ENCODE peak calls at places on chromosome 15, in five cellular contexts. U is right cardiac atrium, M is uterus, E is BE2C, Z is astrocyte of the spinal cord. K is an unnamed sample.

GRCh38 chr15:63191895-63192603 is 2.6 kb downstream of the RAB8B start:
- DNase-seq in Z (no peak), M (no peak), E (no peak), U (no peak), K (peak; percentile 98)

GRCh38 chr15:80015156-80015555 is 44.2 kb upstream of the BCL2A1 start:
- DNase-seq in M (no peak), Z (no peak), U (no peak), E (no peak), K (no peak)

GRCh38 chr15:31365032-31365654 is 38.5 kb downstream of the KLF13 start:
- DNase-seq in U (no peak), E (no peak), Z (no peak), M (no peak), K (no peak)

GRCh38 chr15:91553455-91553854 is 300.1 kb upstream of the SLCO3A1 start:
- DNase-seq in Z (no peak), U (no peak), E (no peak), M (no peak), K (no peak)

GRCh38 chr15:39429898-39430357 is 151.0 kb upstream of the THBS1 start:
- DNase-seq in Z (peak; percentile 92), M (no peak), U (no peak), E (no peak), K (peak; percentile 37)

GRCh38 chr15:63889831-63890230 is 56.1 kb upstream of the HERC1 start:
- DNase-seq in E (no peak), U (no peak), Z (no peak), M (no peak), K (no peak)

GRCh38 chr15:95929232-95929846 is 401.2 kb upstream of the NR2F2 start:
- DNase-seq in E (no peak), M (no peak), Z (peak; percentile 22), U (no peak), K (peak; percentile 98)

GRCh38 chr15:80240261-80240660 is 11.8 kb downstream of the CTXND1 start:
- DNase-seq in E (no peak), U (no peak), M (no peak), Z (no peak), K (no peak)

GRCh38 chr15:77470227-77470626 is 49.5 kb downstream of the HMG20A start:
- DNase-seq in Z (no peak), M (no peak), E (no peak), U (no peak), K (no peak)

GRCh38 chr15:28909958-28910500 is 24.3 kb downstream of the APBA2 start:
- DNase-seq in E (no peak), U (no peak), M (no peak), Z (no peak), K (no peak)

GRCh38 chr15:35481992-35482391 is 64.0 kb downstream of the DPH6 start:
- DNase-seq in U (no peak), Z (peak; percentile 76), M (no peak), E (peak; percentile 73), K (no peak)

GRCh38 chr15:40340038-40340739 is 550 bp downstream of the CCDC9B start:
- DNase-seq in E (peak; percentile 89), Z (peak; percentile 71), M (peak; percentile 87), U (peak; percentile 95), K (no peak)

GRCh38 chr15:88256261-88257230 is at the start of gene NTRK3:
- DNase-seq in E (peak; percentile 47), U (no peak), M (peak; percentile 46), Z (peak; percentile 15), K (peak; percentile 21)

GRCh38 chr15:97585408-97585807 is 375.1 kb upstream of the ARRDC4 start:
- DNase-seq in Z (no peak), U (no peak), M (no peak), E (no peak), K (no peak)

GRCh38 chr15:68829068-68829467 is 8.4 kb upstream of the ANP32A start:
- DNase-seq in U (no peak), Z (no peak), M (no peak), E (no peak), K (peak; percentile 65)

GRCh38 chr15:26235864-26236263 is 372.7 kb upstream of the ATP10A start:
- DNase-seq in Z (no peak), U (no peak), M (no peak), E (no peak), K (no peak)

DNA sequence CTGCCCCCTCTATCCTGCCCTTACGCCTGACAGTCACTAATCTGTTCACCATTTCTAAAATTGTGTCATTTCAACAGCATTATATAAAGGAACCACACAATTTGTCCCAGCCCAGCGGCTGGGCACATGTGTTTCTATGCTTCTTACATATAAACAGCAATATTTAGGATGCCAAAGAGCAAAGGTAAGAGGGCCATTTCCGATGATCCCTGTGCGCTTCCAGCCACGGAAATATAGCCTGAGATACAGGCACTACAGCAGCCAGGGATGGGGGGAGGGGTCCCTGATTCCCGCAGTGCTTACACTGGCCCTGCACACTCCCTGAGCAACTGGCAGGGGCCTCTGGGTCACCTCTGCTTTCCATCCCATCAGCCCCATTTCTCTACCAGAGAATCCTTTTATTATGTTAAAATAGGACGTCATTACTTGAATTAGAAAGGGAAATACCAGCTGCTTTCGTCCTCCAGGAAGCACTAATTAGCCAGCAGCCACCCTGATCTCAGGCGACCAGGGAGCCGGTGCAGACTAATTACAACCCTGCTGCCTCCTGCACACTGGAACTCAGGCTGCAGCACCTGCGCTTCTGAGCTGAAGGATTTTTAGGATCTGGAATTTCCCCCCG is 372.1 kb upstream of the ATP10A start:
- DNase-seq in Z (no peak), E (no peak), U (no peak), M (no peak), K (no peak)
- H3K4me3 ChIP-seq in Z (no peak overlapping the region), E (no peak overlapping the region), U (no peak overlapping the region), M (no peak overlapping the region), K (no peak overlapping the region)

DNA sequence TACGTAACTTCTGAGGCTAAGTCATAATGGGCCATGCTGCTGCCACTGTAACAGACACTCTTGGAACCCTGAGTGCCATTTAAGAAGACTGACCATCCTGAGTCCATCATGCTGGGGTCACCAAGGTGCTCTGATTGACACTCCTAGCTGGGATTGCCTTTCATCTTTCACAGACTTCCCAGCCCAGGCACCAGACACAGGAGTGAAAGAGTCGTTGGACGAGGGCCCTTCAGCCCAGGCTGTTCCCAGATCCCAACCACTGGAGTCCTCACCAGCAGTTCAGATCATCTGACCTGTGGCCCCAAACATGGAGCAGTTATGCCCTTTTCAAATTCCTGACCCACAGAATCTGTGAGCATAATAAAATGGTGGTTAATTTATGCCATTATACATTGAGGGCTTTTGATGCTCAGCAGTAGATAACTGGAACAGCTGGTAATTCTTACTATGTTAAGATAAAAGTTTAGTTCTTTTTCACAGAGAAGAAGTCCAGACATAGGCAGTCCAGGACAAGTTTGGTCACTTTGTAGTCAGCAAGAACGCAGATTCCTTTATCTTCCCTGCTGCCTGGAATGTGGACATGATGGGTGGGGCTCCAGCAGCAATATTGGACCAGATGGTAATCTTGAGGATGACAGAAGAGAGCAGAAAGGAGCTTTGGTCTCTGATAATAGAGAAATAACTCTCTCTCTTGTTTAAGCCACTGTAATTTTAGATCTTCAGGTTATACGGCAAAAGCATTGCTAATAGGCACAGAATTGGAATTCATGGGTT is 7.3 kb upstream of the EHD4 start:
- DNase-seq in M (no peak), U (no peak), E (no peak), Z (no peak), K (no peak)
- H3K4me3 ChIP-seq in M (no peak overlapping the region), U (no peak overlapping the region), E (no peak overlapping the region), Z (no peak overlapping the region), K (no peak overlapping the region)

DNA sequence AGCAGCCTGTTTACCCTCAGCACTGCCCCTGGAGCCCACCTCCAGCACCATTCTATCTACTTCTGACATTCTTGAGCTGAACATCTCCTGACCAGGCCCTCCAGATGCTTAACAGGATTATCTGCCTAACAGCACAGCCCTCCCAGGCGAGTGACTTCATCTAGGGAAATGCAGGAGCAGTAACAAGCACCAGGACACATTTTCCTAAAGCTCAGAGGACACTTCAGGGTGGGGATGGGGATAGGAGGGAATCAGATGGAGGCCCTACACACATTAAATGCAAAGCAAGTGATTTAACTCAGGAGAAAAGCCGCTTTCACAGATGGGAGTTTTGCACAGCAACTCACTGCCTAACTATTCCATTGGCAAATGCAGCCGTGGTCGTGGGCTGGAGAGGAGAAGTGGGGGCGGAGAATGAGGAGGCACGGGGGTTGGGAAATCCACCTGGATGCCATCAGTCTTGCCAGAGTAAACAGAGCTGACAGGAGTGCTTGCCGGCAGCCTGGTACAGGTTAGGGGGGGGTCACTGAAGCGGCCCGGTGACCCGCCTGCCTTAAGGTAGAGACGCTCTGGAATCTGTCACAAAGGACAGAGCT is 21.3 kb upstream of the BNC1 start:
- DNase-seq in Z (no peak), M (no peak), U (no peak), E (no peak), K (no peak)
- H3K4me3 ChIP-seq in Z (no peak overlapping the region), M (no peak overlapping the region), U (no peak overlapping the region), E (no peak overlapping the region), K (no peak overlapping the region)

DNA sequence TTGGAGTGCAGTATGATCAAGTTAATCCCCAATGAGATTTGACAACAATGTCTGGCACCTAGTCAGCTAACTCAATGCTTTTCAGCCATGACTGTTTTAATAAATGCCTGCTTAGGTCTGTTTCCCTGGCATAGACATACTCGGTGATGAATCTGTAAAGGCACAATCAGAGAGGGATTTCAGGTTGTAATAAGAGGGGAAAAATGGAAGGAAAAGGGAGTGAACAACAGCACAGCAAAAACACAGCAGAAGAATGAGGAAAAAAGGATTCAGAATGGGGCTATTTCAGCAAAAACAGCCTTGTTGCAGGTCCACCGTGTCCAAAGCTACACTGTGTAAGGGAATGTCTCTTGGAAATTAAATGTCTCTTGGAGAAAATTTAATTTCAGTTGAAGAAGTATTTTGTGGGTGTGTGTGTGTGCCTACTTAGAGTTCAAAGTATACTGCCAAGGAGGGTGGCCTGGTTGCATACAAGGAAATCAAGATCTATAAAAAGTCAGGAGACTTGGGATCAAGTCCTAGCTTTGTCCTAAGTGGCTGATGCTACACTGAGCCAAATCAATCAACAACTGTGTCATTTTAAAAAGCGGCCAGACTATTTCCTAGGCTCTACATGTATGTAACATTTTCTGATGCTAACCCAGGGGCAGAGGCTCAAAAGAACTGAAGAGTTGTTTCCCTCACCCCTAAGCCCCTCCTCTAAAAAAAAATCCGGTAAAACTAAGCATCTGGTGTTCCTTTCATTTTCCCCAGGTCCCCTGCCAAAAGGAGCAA is 19.1 kb upstream of the CHD2 start:
- DNase-seq in M (no peak), Z (no peak), E (no peak), U (no peak), K (no peak)
- H3K4me3 ChIP-seq in M (no peak overlapping the region), Z (no peak overlapping the region), E (no peak overlapping the region), U (peak overlapping the region; percentile 43), K (peak overlapping the region; percentile 69)

GRCh38 chr15:42843699-42844098 is 76.9 kb downstream of the TTBK2 start:
- DNase-seq in Z (no peak), U (no peak), M (no peak), E (no peak), K (no peak)

GRCh38 chr15:42845581-42845980 is 75.0 kb downstream of the TTBK2 start:
- DNase-seq in M (no peak), Z (peak; percentile 21), U (no peak), E (no peak), K (no peak)

GRCh38 chr15:42846647-42847046 is 73.9 kb downstream of the TTBK2 start:
- DNase-seq in M (no peak), U (no peak), Z (no peak), E (no peak), K (no peak)
- H3K4me3 ChIP-seq in M (no peak overlapping the region), U (no peak overlapping the region), Z (no peak overlapping the region), E (no peak overlapping the region), K (no peak overlapping the region)

K was measured in Jurkat, Clone E6-1.